ENCODE peak calls at places on chromosomes 12 and 14, in four cellular contexts. One of them, this sample, is unnamed.

GRCh38 chr14:97798204-97798603 is 1001.0 kb downstream of the VRK1 start:
- DNase-seq in IMR-90: no peak
- DNase-seq in HepG2: no peak
- DNase-seq in K562: no peak
- DNase-seq in this sample: no peak

GRCh38 chr12:89383235-89384049 is 31.1 kb upstream of the DUSP6 start:
- DNase-seq in IMR-90: peak
- DNase-seq in HepG2: peak
- DNase-seq in K562: no peak
- DNase-seq in this sample: no peak

GRCh38 chr14:67815573-67816235 is 686 bp downstream of the ZFYVE26 start:
- DNase-seq in IMR-90: peak
- DNase-seq in HepG2: no peak
- DNase-seq in K562: no peak
- DNase-seq in this sample: no peak

GRCh38 chr12:122366685-122367475 is 55.6 kb downstream of the CLIP1 start:
- DNase-seq in IMR-90: peak
- DNase-seq in HepG2: peak
- DNase-seq in K562: peak
- DNase-seq in this sample: no peak

GRCh38 chr14:96149131-96149530 is 55.5 kb upstream of the BDKRB2 start:
- DNase-seq in IMR-90: no peak
- DNase-seq in HepG2: no peak
- DNase-seq in K562: no peak
- DNase-seq in this sample: no peak

GRCh38 chr14:68576496-68577244 is 216.2 kb downstream of the ZFP36L1 start:
- DNase-seq in IMR-90: peak
- DNase-seq in HepG2: peak
- DNase-seq in K562: no peak
- DNase-seq in this sample: no peak

GRCh38 chr14:65470404-65470880 is 57.9 kb downstream of the FUT8 start:
- DNase-seq in IMR-90: no peak
- DNase-seq in HepG2: no peak
- DNase-seq in K562: no peak
- DNase-seq in this sample: no peak

GRCh38 chr12:6278439-6279255 is 31.8 kb upstream of the PLEKHG6 start:
- DNase-seq in IMR-90: peak
- DNase-seq in HepG2: peak
- DNase-seq in K562: peak
- DNase-seq in this sample: no peak

GRCh38 chr12:104011265-104011664 is 38.7 kb downstream of the GLT8D2 start:
- DNase-seq in IMR-90: peak
- DNase-seq in HepG2: no peak
- DNase-seq in K562: peak
- DNase-seq in this sample: no peak

GRCh38 chr12:124686001-124686884 is 118.8 kb upstream of the NCOR2 start:
- DNase-seq in IMR-90: peak
- DNase-seq in HepG2: no peak
- DNase-seq in K562: peak
- DNase-seq in this sample: no peak

GRCh38 chr12:124862768-124863408 is 776 bp downstream of the SCARB1 start:
- DNase-seq in IMR-90: no peak
- DNase-seq in HepG2: no peak
- DNase-seq in K562: no peak
- DNase-seq in this sample: no peak

GRCh38 chr14:71532349-71532748 is 399.9 kb upstream of the RGS6 start:
- DNase-seq in IMR-90: peak
- DNase-seq in HepG2: no peak
- DNase-seq in K562: no peak
- DNase-seq in this sample: no peak

GRCh38 chr14:23125933-23126524 is 7.0 kb upstream of the CEBPE start:
- DNase-seq in IMR-90: no peak
- DNase-seq in HepG2: no peak
- DNase-seq in K562: peak
- DNase-seq in this sample: no peak

GRCh38 chr14:80636071-80636470 is 305.5 kb downstream of the CEP128 start:
- DNase-seq in IMR-90: peak
- DNase-seq in HepG2: no peak
- DNase-seq in K562: no peak
- DNase-seq in this sample: no peak

GRCh38 chr14:23485311-23485710 is 15.8 kb downstream of the NGDN start:
- DNase-seq in IMR-90: no peak
- DNase-seq in HepG2: no peak
- DNase-seq in K562: no peak
- DNase-seq in this sample: no peak

GRCh38 chr12:59085680-59086079 is 165.4 kb upstream of the LRIG3 start:
- DNase-seq in IMR-90: no peak
- DNase-seq in HepG2: no peak
- DNase-seq in K562: no peak
- DNase-seq in this sample: no peak

GRCh38 chr14:104677506-104678332 is 11.7 kb upstream of the INF2 start:
- DNase-seq in IMR-90: peak
- DNase-seq in HepG2: no peak
- DNase-seq in K562: peak
- DNase-seq in this sample: no peak

GRCh38 chr14:86153480-86153879 is 623.5 kb downstream of the FLRT2 start:
- DNase-seq in IMR-90: no peak
- DNase-seq in HepG2: no peak
- DNase-seq in K562: no peak
- DNase-seq in this sample: no peak

GRCh38 chr12:132487311-132487741 is 2.6 kb upstream of the FBRSL1 start:
- DNase-seq in IMR-90: no peak
- DNase-seq in HepG2: no peak
- DNase-seq in K562: no peak
- DNase-seq in this sample: no peak

GRCh38 chr12:42779186-42779859 is 189.8 kb upstream of the PRICKLE1 start:
- DNase-seq in IMR-90: peak
- DNase-seq in HepG2: no peak
- DNase-seq in K562: no peak
- DNase-seq in this sample: no peak

GRCh38 chr14:79584679-79585078 is 626.6 kb downstream of the DIO2 start:
- DNase-seq in IMR-90: peak
- DNase-seq in HepG2: no peak
- DNase-seq in K562: no peak
- DNase-seq in this sample: no peak

GRCh38 chr14:24037658-24038037 is 14.2 kb upstream of the CARMIL3 start:
- DNase-seq in IMR-90: no peak
- DNase-seq in HepG2: no peak
- DNase-seq in K562: no peak
- DNase-seq in this sample: no peak

GRCh38 chr12:25308761-25309160 is 58.0 kb upstream of the KRAS start:
- DNase-seq in IMR-90: peak
- DNase-seq in HepG2: no peak
- DNase-seq in K562: no peak
- DNase-seq in this sample: no peak

GRCh38 chr14:91946313-91947195 is 940 bp downstream of the FBLN5 start:
- DNase-seq in IMR-90: peak
- DNase-seq in HepG2: no peak
- DNase-seq in K562: no peak
- DNase-seq in this sample: no peak

GRCh38 chr14:51834218-51834617 is 26.2 kb upstream of the GNG2 start:
- DNase-seq in IMR-90: no peak
- DNase-seq in HepG2: no peak
- DNase-seq in K562: no peak
- DNase-seq in this sample: no peak

GRCh38 chr14:55580401-55581010 is 499 bp downstream of the KTN1 start:
- DNase-seq in IMR-90: no peak
- DNase-seq in HepG2: no peak
- DNase-seq in K562: peak
- DNase-seq in this sample: no peak

GRCh38 chr14:57479197-57479596 is 14.5 kb downstream of the CCDC198 start:
- DNase-seq in IMR-90: no peak
- DNase-seq in HepG2: no peak
- DNase-seq in K562: no peak
- DNase-seq in this sample: no peak

GRCh38 chr12:3333583-3333982 is 157.4 kb upstream of the PRMT8 start:
- DNase-seq in IMR-90: no peak
- DNase-seq in HepG2: peak
- DNase-seq in K562: peak
- DNase-seq in this sample: no peak

GRCh38 chr12:127381043-127381668 is 885.8 kb upstream of the TMEM132C start:
- DNase-seq in IMR-90: no peak
- DNase-seq in HepG2: peak
- DNase-seq in K562: peak
- DNase-seq in this sample: no peak

GRCh38 chr12:14694145-14694544 is 2.3 kb downstream of the GUCY2C start:
- DNase-seq in IMR-90: no peak
- DNase-seq in HepG2: no peak
- DNase-seq in K562: no peak
- DNase-seq in this sample: no peak
- TF ChIP-seq BHLHE40 in IMR-90: no peak
- TF ChIP-seq BHLHE40 in HepG2: no peak
- TF ChIP-seq BHLHE40 in K562: no peak
- TF ChIP-seq BHLHE40 in this sample: no peak

GRCh38 chr12:56476972-56477432 is 8.6 kb downstream of the SPRYD4 start:
- DNase-seq in IMR-90: no peak
- DNase-seq in HepG2: peak
- DNase-seq in K562: no peak
- DNase-seq in this sample: no peak
- TF ChIP-seq MXI1 in IMR-90: no peak
- TF ChIP-seq MXI1 in HepG2: peak
- TF ChIP-seq MXI1 in K562: no peak
- TF ChIP-seq MXI1 in this sample: no peak

GRCh38 chr12:32651956-32652210 is 27.2 kb upstream of the DNM1L start:
- DNase-seq in IMR-90: no peak
- DNase-seq in HepG2: no peak
- DNase-seq in K562: no peak
- DNase-seq in this sample: no peak
- TF ChIP-seq BHLHE40 in IMR-90: no peak
- TF ChIP-seq BHLHE40 in HepG2: no peak
- TF ChIP-seq BHLHE40 in K562: no peak
- TF ChIP-seq BHLHE40 in this sample: no peak

GRCh38 chr12:108237272-108237671 is 101.8 kb downstream of the CMKLR1 start:
- DNase-seq in IMR-90: no peak
- DNase-seq in HepG2: peak
- DNase-seq in K562: peak
- DNase-seq in this sample: no peak
- TF ChIP-seq MXI1 in IMR-90: no peak
- TF ChIP-seq MXI1 in HepG2: no peak
- TF ChIP-seq MXI1 in K562: no peak
- TF ChIP-seq MXI1 in this sample: no peak

GRCh38 chr14:87940894-87941293 is 52.1 kb downstream of the GALC start:
- DNase-seq in IMR-90: no peak
- DNase-seq in HepG2: no peak
- DNase-seq in K562: no peak
- DNase-seq in this sample: no peak

GRCh38 chr14:87940382-87940781 is 52.6 kb downstream of the GALC start:
- DNase-seq in IMR-90: no peak
- DNase-seq in HepG2: no peak
- DNase-seq in K562: no peak
- DNase-seq in this sample: peak

GRCh38 chr14:87944987-87945604 is 47.9 kb downstream of the GALC start:
- DNase-seq in IMR-90: peak
- DNase-seq in HepG2: peak
- DNase-seq in K562: peak
- DNase-seq in this sample: no peak
- TF ChIP-seq BHLHE40 in IMR-90: no peak
- TF ChIP-seq BHLHE40 in HepG2: no peak
- TF ChIP-seq BHLHE40 in K562: no peak
- TF ChIP-seq BHLHE40 in this sample: no peak

This sample was measured in GM12878.